ENCODE peak calls at places on chromosomes 7 and 10, in four cellular contexts. One of them, this sample, is unnamed.

GRCh38 chr10:47241946-47242900 is 57.8 kb upstream of the GDF10 start:
- DNase-seq in MM.1S: no peak
- DNase-seq in EH: no peak
- DNase-seq in activated T-cell treated with anti-CD3 and anti-CD28 coated beads, Interleukin-2, amount 50 U/mL, for 24 hours: no peak
- DNase-seq in this sample: no peak

GRCh38 chr7:38410056-38410455 is 136.6 kb upstream of the TARP start:
- DNase-seq in activated T-cell treated with anti-CD3 and anti-CD28 coated beads, Interleukin-2, amount 50 U/mL, for 24 hours: no peak
- DNase-seq in EH: no peak
- DNase-seq in MM.1S: no peak
- DNase-seq in this sample: peak; percentile 33

GRCh38 chr10:5861269-5862031 is 28.2 kb downstream of the ANKRD16 start:
- DNase-seq in EH: peak; percentile 95
- DNase-seq in MM.1S: no peak
- DNase-seq in activated T-cell treated with anti-CD3 and anti-CD28 coated beads, Interleukin-2, amount 50 U/mL, for 24 hours: no peak
- DNase-seq in this sample: no peak

GRCh38 chr7:4788627-4789189 is 13.3 kb downstream of the AP5Z1 start:
- DNase-seq in MM.1S: no peak
- DNase-seq in activated T-cell treated with anti-CD3 and anti-CD28 coated beads, Interleukin-2, amount 50 U/mL, for 24 hours: no peak
- DNase-seq in EH: no peak
- DNase-seq in this sample: no peak

GRCh38 chr7:2819161-2819953 is 24.8 kb downstream of the GNA12 start:
- DNase-seq in MM.1S: no peak
- DNase-seq in EH: no peak
- DNase-seq in activated T-cell treated with anti-CD3 and anti-CD28 coated beads, Interleukin-2, amount 50 U/mL, for 24 hours: no peak
- DNase-seq in this sample: no peak

GRCh38 chr10:790821-791551 is 101.5 kb upstream of the DIP2C start:
- DNase-seq in EH: no peak
- DNase-seq in MM.1S: no peak
- DNase-seq in activated T-cell treated with anti-CD3 and anti-CD28 coated beads, Interleukin-2, amount 50 U/mL, for 24 hours: no peak
- DNase-seq in this sample: no peak

GRCh38 chr10:100805543-100806355 is 60.4 kb downstream of the PAX2 start:
- DNase-seq in MM.1S: no peak
- DNase-seq in EH: no peak
- DNase-seq in activated T-cell treated with anti-CD3 and anti-CD28 coated beads, Interleukin-2, amount 50 U/mL, for 24 hours: no peak
- DNase-seq in this sample: no peak

GRCh38 chr10:75646218-75646915 is 214.9 kb downstream of the LRMDA start:
- DNase-seq in MM.1S: no peak
- DNase-seq in EH: no peak
- DNase-seq in activated T-cell treated with anti-CD3 and anti-CD28 coated beads, Interleukin-2, amount 50 U/mL, for 24 hours: no peak
- DNase-seq in this sample: no peak

GRCh38 chr10:87925570-87925969 is 62.1 kb downstream of the PTEN start:
- DNase-seq in EH: peak; percentile 13
- DNase-seq in activated T-cell treated with anti-CD3 and anti-CD28 coated beads, Interleukin-2, amount 50 U/mL, for 24 hours: no peak
- DNase-seq in MM.1S: no peak
- DNase-seq in this sample: no peak

GRCh38 chr7:44638611-44639557 is 32.5 kb downstream of the OGDH start:
- DNase-seq in EH: peak; percentile 84
- DNase-seq in MM.1S: peak; percentile 91
- DNase-seq in activated T-cell treated with anti-CD3 and anti-CD28 coated beads, Interleukin-2, amount 50 U/mL, for 24 hours: peak; percentile 82
- DNase-seq in this sample: peak; percentile 94

GRCh38 chr7:44398953-44399574 is 73.7 kb upstream of the CAMK2B start:
- DNase-seq in MM.1S: no peak
- DNase-seq in EH: peak; percentile 18
- DNase-seq in activated T-cell treated with anti-CD3 and anti-CD28 coated beads, Interleukin-2, amount 50 U/mL, for 24 hours: no peak
- DNase-seq in this sample: no peak

GRCh38 chr7:26127411-26127810 is 24.6 kb upstream of the NFE2L3 start:
- DNase-seq in EH: no peak
- DNase-seq in MM.1S: no peak
- DNase-seq in activated T-cell treated with anti-CD3 and anti-CD28 coated beads, Interleukin-2, amount 50 U/mL, for 24 hours: no peak
- DNase-seq in this sample: peak; percentile 44

GRCh38 chr10:71933651-71934050 is 30.5 kb upstream of the CHST3 start:
- DNase-seq in EH: no peak
- DNase-seq in activated T-cell treated with anti-CD3 and anti-CD28 coated beads, Interleukin-2, amount 50 U/mL, for 24 hours: peak; percentile 55
- DNase-seq in MM.1S: peak; percentile 25
- DNase-seq in this sample: no peak

GRCh38 chr10:89481662-89482061 is 53.7 kb downstream of the SLC16A12 start:
- DNase-seq in MM.1S: no peak
- DNase-seq in EH: peak; percentile 92
- DNase-seq in activated T-cell treated with anti-CD3 and anti-CD28 coated beads, Interleukin-2, amount 50 U/mL, for 24 hours: no peak
- DNase-seq in this sample: no peak

GRCh38 chr7:721619-722248 is 4.8 kb upstream of the DNAAF5 start:
- DNase-seq in MM.1S: no peak
- DNase-seq in EH: no peak
- DNase-seq in activated T-cell treated with anti-CD3 and anti-CD28 coated beads, Interleukin-2, amount 50 U/mL, for 24 hours: no peak
- DNase-seq in this sample: no peak

GRCh38 chr7:146116452-146117219 is at the start of gene CNTNAP2:
- DNase-seq in EH: peak; percentile 13
- DNase-seq in activated T-cell treated with anti-CD3 and anti-CD28 coated beads, Interleukin-2, amount 50 U/mL, for 24 hours: no peak
- DNase-seq in MM.1S: no peak
- DNase-seq in this sample: no peak

GRCh38 chr10:72793752-72794151 is 99.8 kb upstream of the OIT3 start:
- DNase-seq in MM.1S: no peak
- DNase-seq in EH: no peak
- DNase-seq in activated T-cell treated with anti-CD3 and anti-CD28 coated beads, Interleukin-2, amount 50 U/mL, for 24 hours: no peak
- DNase-seq in this sample: no peak

GRCh38 chr10:22620140-22620857 is 94.1 kb downstream of the PIP4K2A start:
- DNase-seq in MM.1S: no peak
- DNase-seq in activated T-cell treated with anti-CD3 and anti-CD28 coated beads, Interleukin-2, amount 50 U/mL, for 24 hours: no peak
- DNase-seq in EH: peak; percentile 97
- DNase-seq in this sample: no peak

GRCh38 chr10:124156524-124157225 is 63.3 kb upstream of the CHST15 start:
- DNase-seq in activated T-cell treated with anti-CD3 and anti-CD28 coated beads, Interleukin-2, amount 50 U/mL, for 24 hours: no peak
- DNase-seq in MM.1S: no peak
- DNase-seq in EH: no peak
- DNase-seq in this sample: no peak

This sample was measured in RPMI8226.